ENCODE peak calls at places on chromosome X, in six cellular contexts. V is breast epithelium, U is AG09309, W is body of pancreas, M is transverse colon, Q is K562. K is an unnamed sample.

GRCh38 chrX:19805054-19805690 is 82.2 kb downstream of the SH3KBP1 start:
- DNase-seq in V (no peak), U (no peak), W (no peak), M (no peak), Q (no peak), K (no peak)

GRCh38 chrX:3638280-3638873 is 75.1 kb downstream of the PRKX start:
- DNase-seq in V (no peak), U (no peak), W (peak), M (peak), Q (peak), K (peak)

GRCh38 chrX:69618803-69619202 is 2.9 kb downstream of the EDA start:
- DNase-seq in V (no peak), U (no peak), W (peak), M (peak), Q (no peak), K (no peak)

GRCh38 chrX:3550160-3550765 is 163.2 kb downstream of the PRKX start:
- DNase-seq in V (no peak), U (no peak), W (peak), M (peak), Q (peak), K (no peak)

GRCh38 chrX:100625985-100626491 is 10.6 kb downstream of the TSPAN6 start:
- DNase-seq in V (no peak), U (no peak), W (no peak), M (no peak), Q (no peak), K (no peak)

GRCh38 chrX:153875391-153876111 is 10.4 kb downstream of the L1CAM start:
- DNase-seq in V (peak), U (no peak), W (peak), M (peak), Q (peak), K (no peak)

GRCh38 chrX:10649286-10649685 is 28.9 kb upstream of the MID1 start:
- DNase-seq in V (no peak), U (no peak), W (no peak), M (no peak), Q (no peak), K (no peak)

GRCh38 chrX:25869761-25870160 is 268.4 kb upstream of the MAGEB18 start:
- DNase-seq in V (no peak), U (no peak), W (no peak), M (no peak), Q (no peak), K (no peak)

GRCh38 chrX:53280703-53281320 is 572 bp downstream of the IQSEC2 start:
- DNase-seq in V (no peak), U (no peak), W (no peak), M (peak), Q (no peak), K (no peak)

GRCh38 chrX:10108288-10108687 is 48.5 kb upstream of the CLCN4 start:
- DNase-seq in V (no peak), U (no peak), W (no peak), M (no peak), Q (no peak), K (no peak)

GRCh38 chrX:81195712-81196111 is 6.0 kb downstream of the HMGN5 start:
- DNase-seq in V (no peak), U (peak), W (peak), M (peak), Q (peak), K (peak)

GRCh38 chrX:23435575-23435974 is 100.9 kb downstream of the PTCHD1 start:
- DNase-seq in V (no peak), U (no peak), W (no peak), M (no peak), Q (no peak), K (no peak)

GRCh38 chrX:151920530-151920929 is 7.8 kb downstream of the MAGEA4 start:
- DNase-seq in V (no peak), U (no peak), W (no peak), M (no peak), Q (no peak), K (no peak)

GRCh38 chrX:135740683-135741149 is 27.3 kb downstream of the CT45A3 start:
- DNase-seq in V (no peak), U (no peak), W (peak), M (peak), Q (peak), K (no peak)

GRCh38 chrX:74656079-74656745 is 41.8 kb upstream of the RLIM start:
- DNase-seq in V (no peak), U (no peak), W (no peak), M (no peak), Q (no peak), K (no peak)

GRCh38 chrX:129845616-129846190 is 2.0 kb upstream of the ZDHHC9 start:
- DNase-seq in V (no peak), U (no peak), W (no peak), M (no peak), Q (no peak), K (no peak)

GRCh38 chrX:25968920-25969319 is 169.2 kb upstream of the MAGEB18 start:
- DNase-seq in V (no peak), U (no peak), W (peak), M (no peak), Q (peak), K (peak)

GRCh38 chrX:57294961-57295360 is 8.5 kb downstream of the FAAH2 start:
- DNase-seq in V (no peak), U (no peak), W (no peak), M (no peak), Q (no peak), K (no peak)

GRCh38 chrX:40511258-40511657 is 69.5 kb upstream of the ATP6AP2 start:
- DNase-seq in V (no peak), U (no peak), W (no peak), M (no peak), Q (no peak), K (no peak)

GRCh38 chrX:153469811-153470410 is 465 bp downstream of the HAUS7 start:
- DNase-seq in V (no peak), U (no peak), W (no peak), M (no peak), Q (peak), K (no peak)

GRCh38 chrX:101223226-101223625 is 3.6 kb downstream of the DRP2 start:
- DNase-seq in V (no peak), U (no peak), W (no peak), M (no peak), Q (no peak), K (no peak)

DNA sequence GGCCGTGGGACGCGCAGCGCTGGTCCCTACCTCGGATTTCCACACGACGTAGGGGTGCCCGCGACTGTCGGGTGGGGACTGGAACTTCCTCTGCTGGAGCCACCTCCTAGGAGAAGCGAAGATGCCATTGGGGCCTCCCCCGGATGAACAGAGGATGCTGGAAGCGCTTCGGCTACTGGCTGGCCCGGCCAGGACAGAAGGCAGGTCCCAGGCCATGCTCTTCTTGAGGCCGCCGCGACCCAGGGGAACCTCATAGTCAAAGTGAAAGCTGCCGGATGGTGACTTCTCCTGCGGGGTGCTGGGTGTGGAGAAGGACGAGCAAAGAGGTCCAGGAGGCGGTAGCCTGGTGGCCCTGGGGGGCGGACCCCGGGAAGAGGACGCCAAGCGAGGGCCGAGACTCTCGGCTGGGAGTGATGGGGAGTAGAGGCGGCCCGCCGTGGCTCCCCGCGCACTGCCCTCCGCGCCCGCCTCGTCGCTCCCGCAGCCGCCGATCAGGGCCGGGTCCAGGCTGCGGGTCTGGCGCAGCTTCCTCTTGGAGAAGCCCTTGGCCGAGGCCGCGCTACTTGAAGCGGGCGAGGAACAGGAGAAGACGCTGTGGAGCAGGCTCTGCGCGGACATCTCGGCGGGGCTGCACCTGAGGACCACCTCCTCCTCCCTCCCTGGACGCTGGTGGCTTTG is 1.4 kb downstream of the ARHGAP6 start:
- DNase-seq in V (no peak), U (no peak), W (no peak), M (no peak), Q (no peak), K (no peak)
- H3K4me3 ChIP-seq in V (peak), U (peak), W (no peak), M (peak), Q (no peak), K (peak)

GRCh38 chrX:369563-370101 is 17.1 kb downstream of the PPP2R3B start:
- DNase-seq in V (no peak), U (no peak), W (no peak), M (no peak), Q (peak), K (no peak)
- H3K4me3 ChIP-seq in V (no peak), U (no peak), W (no peak), M (no peak), Q (no peak), K (no peak)

GRCh38 chrX:149540133-149540620 is 635 bp upstream of the EOLA1 start:
- DNase-seq in V (peak), U (peak), W (peak), M (peak), Q (peak), K (no peak)

GRCh38 chrX:149539283-149540132 is 1.3 kb upstream of the EOLA1 start:
- DNase-seq in V (peak), U (peak), W (peak), M (peak), Q (peak), K (no peak)

GRCh38 chrX:149540621-149541520 is at the start of gene EOLA1:
- DNase-seq in V (peak), U (peak), W (peak), M (peak), Q (no peak), K (no peak)

DNA sequence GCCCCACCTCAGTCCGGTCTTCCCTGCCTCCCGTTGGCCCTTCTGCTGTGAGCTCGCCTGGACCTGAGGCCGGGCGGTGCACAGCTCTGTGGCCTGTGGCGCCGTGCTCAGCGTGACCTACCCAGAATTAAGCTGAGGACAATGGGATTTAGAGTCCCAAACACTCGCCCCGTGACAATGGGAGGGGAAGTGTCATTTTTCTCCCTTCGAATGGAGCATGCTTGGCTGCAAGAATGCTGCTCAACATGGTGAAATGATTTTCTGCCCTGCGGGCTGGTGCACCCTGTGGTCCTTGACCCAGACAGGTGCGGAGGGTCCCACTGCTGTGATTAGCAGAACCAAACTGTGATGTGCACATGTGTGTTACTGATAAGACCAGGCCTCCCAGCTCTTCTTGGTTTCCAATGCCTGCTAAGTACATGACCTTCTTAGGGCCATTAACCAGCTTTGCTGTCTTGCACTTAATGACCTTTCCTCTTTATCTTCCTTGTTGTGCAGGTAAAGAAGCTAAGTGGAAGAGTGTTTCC is 772 bp downstream of the EOLA1 start:
- DNase-seq in V (no peak), U (no peak), W (no peak), M (no peak), Q (peak), K (no peak)
- H3K4me3 ChIP-seq in V (peak), U (peak), W (peak), M (peak), Q (peak), K (peak)

GRCh38 chrX:68432648-68433047 is 647 bp downstream of the OPHN1 start:
- DNase-seq in V (no peak), U (no peak), W (no peak), M (no peak), Q (peak), K (no peak)
- H3K4me3 ChIP-seq in V (peak), U (peak), W (peak), M (peak), Q (peak), K (peak)

DNA sequence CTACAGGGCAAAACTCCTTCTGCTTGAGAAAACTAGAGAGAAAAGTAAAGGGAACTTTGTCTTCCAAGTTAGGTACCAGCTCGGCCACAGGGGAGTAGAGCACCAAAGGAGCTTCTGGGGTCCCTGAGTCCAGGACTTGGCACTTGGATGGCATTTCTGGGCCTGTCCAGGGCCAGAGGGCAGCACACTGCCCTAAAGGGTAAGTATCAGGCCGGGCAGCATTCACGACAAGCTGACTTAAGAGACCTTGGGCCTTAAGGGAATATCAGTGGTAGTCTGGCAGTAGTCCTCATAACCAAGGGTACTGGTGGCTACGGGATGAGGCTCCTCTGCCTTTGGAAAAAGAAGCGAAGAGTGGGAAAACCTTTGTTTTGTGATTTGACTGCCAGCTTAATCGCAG is 632.7 kb downstream of the KLHL13 start:
- DNase-seq in V (no peak), U (no peak), W (no peak), M (no peak), Q (no peak), K (no peak)
- H3K4me3 ChIP-seq in V (no peak), U (no peak), W (no peak), M (no peak), Q (no peak), K (no peak)

GRCh38 chrX:46710927-46711623 is 47.8 kb downstream of the SLC9A7 start:
- DNase-seq in V (no peak), U (no peak), W (no peak), M (no peak), Q (no peak), K (no peak)
- H3K4me3 ChIP-seq in V (no peak), U (no peak), W (no peak), M (no peak), Q (no peak), K (no peak)

DNA sequence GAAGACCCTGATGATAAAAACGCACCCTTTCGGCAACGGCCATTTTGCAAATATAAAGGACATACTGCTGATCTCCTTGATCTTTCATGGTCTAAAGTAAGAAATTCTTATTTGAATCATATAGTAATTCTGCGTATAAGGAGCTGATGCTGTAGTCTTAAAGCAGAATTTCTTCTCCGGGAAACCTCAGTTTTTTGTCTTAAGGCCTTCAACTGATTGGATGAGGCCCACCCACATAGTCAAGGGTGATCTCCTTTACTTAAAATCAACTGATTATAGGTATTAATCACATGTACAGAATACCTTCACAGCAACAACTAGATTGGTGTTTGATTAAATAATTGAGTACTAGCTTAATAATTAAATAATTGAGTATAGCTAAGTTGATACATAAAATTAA is 62.8 kb upstream of the DOCK11 start:
- DNase-seq in V (no peak), U (no peak), W (no peak), M (no peak), Q (no peak), K (no peak)
- H3K4me3 ChIP-seq in V (no peak), U (no peak), W (no peak), M (no peak), Q (no peak), K (no peak)

GRCh38 chrX:14095702-14096101 is 66.0 kb upstream of the GEMIN8 start:
- DNase-seq in V (no peak), U (peak), W (peak), M (peak), Q (peak), K (peak)
- H3K4me3 ChIP-seq in V (no peak), U (no peak), W (no peak), M (no peak), Q (no peak), K (no peak)

K was measured in iPS DF 6.9.